ENCODE peak calls at places on chromosomes 2 and 18, in five cellular contexts. A is CD8-positive, alpha-beta T cell; D is fibroblast of the aortic adventitia; Q is stimulated activated naive B cell treated with anti-CD40 and anti-IgM and Interleukin-4, amounts not matched to agents 10 μg/mL and 1 μg/mL and 100 μg/mL, for 72 hours; Z is tibial nerve. T is an unnamed sample.

GRCh38 chr2:109171444-109172334 is 42.7 kb downstream of the SH3RF3 start:
- DNase-seq in D (peak), Z (peak), Q (no peak), A (no peak), T (peak)

GRCh38 chr2:234705108-234705507 is 208.2 kb upstream of the ARL4C start:
- DNase-seq in Q (no peak), A (no peak), Z (no peak), D (peak), T (no peak)

GRCh38 chr2:6772366-6772710 is 93.4 kb downstream of the CMPK2 start:
- DNase-seq in D (no peak), Z (no peak), Q (no peak), A (no peak), T (no peak)

GRCh38 chr2:85161626-85161960 is 28.4 kb downstream of the TCF7L1 start:
- DNase-seq in Z (no peak), A (no peak), Q (no peak), D (peak), T (no peak)

GRCh38 chr2:235666240-235666781 is 172.5 kb downstream of the AGAP1 start:
- DNase-seq in Z (peak), Q (no peak), A (no peak), D (peak), T (peak)

GRCh38 chr2:215764441-215765048 is 248.8 kb downstream of the MREG start:
- DNase-seq in A (no peak), D (peak), Z (no peak), Q (no peak), T (no peak)

GRCh38 chr2:86446060-86446459 is 4.9 kb downstream of the KDM3A start:
- DNase-seq in Q (no peak), A (no peak), Z (no peak), D (no peak), T (no peak)

GRCh38 chr2:240775911-240776310 is 44.1 kb downstream of the KIF1A start:
- DNase-seq in A (no peak), Q (no peak), D (no peak), Z (no peak), T (peak)

GRCh38 chr2:197972017-197972416 is 167.6 kb downstream of the PLCL1 start:
- DNase-seq in D (peak), Z (peak), A (no peak), Q (no peak), T (peak)

GRCh38 chr2:151707857-151708256 is 26.4 kb downstream of the NEB start:
- DNase-seq in Q (no peak), Z (no peak), D (no peak), A (no peak), T (no peak)

GRCh38 chr2:241924909-241925250 is 55.4 kb downstream of the RTP5 start:
- DNase-seq in D (no peak), Z (no peak), A (no peak), Q (no peak), T (no peak)

GRCh38 chr18:36752929-36753865 is 75.6 kb downstream of the TPGS2 start:
- DNase-seq in D (peak), Q (no peak), Z (no peak), A (no peak), T (no peak)

GRCh38 chr2:203673933-203674332 is 32.5 kb upstream of the CD28 start:
- DNase-seq in A (no peak), D (no peak), Q (peak), Z (peak), T (no peak)

GRCh38 chr2:128633501-128633900 is 314.8 kb upstream of the HS6ST1 start:
- DNase-seq in D (peak), Z (no peak), Q (no peak), A (no peak), T (no peak)